ENCODE peak calls at places on chromosomes 1 and 21, in seven cellular contexts. P, Q, G, B, R, I and D are unnamed samples.
A peak's percentile ranks its signal among the peaks of the same experiment; 100 is the strongest.

GRCh38 chr1:86396503-86396900 is 379 bp upstream of the ODF2L start:
- DNase-seq in P (no peak), G (no peak), Q (no peak), R (no peak), B (no peak), I (no peak), D (no peak)

GRCh38 chr1:111730706-111731105 is 8.5 kb downstream of the INKA2 start:
- DNase-seq in R (no peak), B (no peak), P (no peak), Q (no peak), G (no peak), I (no peak), D (no peak)

GRCh38 chr1:197249324-197249723 is 18.7 kb upstream of the CRB1 start:
- DNase-seq in G (no peak), P (no peak), R (no peak), Q (no peak), B (no peak), I (no peak), D (no peak)

GRCh38 chr1:225004396-225004795 is 74.9 kb downstream of the DNAH14 start:
- DNase-seq in B (no peak), Q (no peak), P (no peak), G (peak; percentile 4), I (no peak), R (no peak), D (no peak)

GRCh38 chr1:47436979-47437517 is 796 bp upstream of the FOXD2 start:
- DNase-seq in I (no peak), G (peak; percentile 48), Q (no peak), R (no peak), P (no peak), B (peak; percentile 26), D (no peak)

GRCh38 chr1:21573971-21574458 is 64.8 kb downstream of the ALPL start:
- DNase-seq in P (peak; percentile 87), Q (peak; percentile 85), I (no peak), R (peak; percentile 46), G (peak; percentile 99), B (no peak), D (no peak)

GRCh38 chr1:46254668-46255067 is 7.1 kb downstream of the RAD54L start:
- DNase-seq in B (no peak), Q (no peak), G (no peak), R (no peak), P (no peak), I (no peak), D (no peak)

GRCh38 chr1:10287023-10287645 is 76.8 kb downstream of the KIF1B start:
- DNase-seq in Q (no peak), G (no peak), B (no peak), I (no peak), P (no peak), R (no peak), D (no peak)

GRCh38 chr1:203335503-203335902 is 15.4 kb downstream of the FMOD start:
- DNase-seq in Q (no peak), B (no peak), G (no peak), I (no peak), P (no peak), R (no peak), D (no peak)

GRCh38 chr1:54334996-54335395 is 71.2 kb downstream of the SSBP3 start:
- DNase-seq in I (no peak), G (no peak), R (no peak), B (no peak), Q (no peak), P (no peak), D (no peak)

GRCh38 chr1:111286912-111287311 is 3.7 kb upstream of the CHIA start:
- DNase-seq in P (no peak), I (no peak), B (no peak), Q (no peak), R (no peak), G (no peak), D (no peak)

GRCh38 chr1:219477861-219478260 is 135.0 kb downstream of the ZC3H11B start:
- DNase-seq in R (no peak), B (no peak), P (no peak), I (no peak), G (no peak), Q (no peak), D (no peak)

GRCh38 chr1:185926562-185926961 is 192.4 kb downstream of the HMCN1 start:
- DNase-seq in G (no peak), R (no peak), I (no peak), Q (no peak), P (no peak), B (no peak), D (no peak)

GRCh38 chr1:20978413-20978812 is 191.3 kb upstream of the HP1BP3 start:
- DNase-seq in R (no peak), G (no peak), B (no peak), I (no peak), P (no peak), Q (no peak), D (no peak)

GRCh38 chr21:42781150-42781980 is 98.0 kb downstream of the WDR4 start:
- DNase-seq in Q (no peak), I (no peak), G (peak; percentile 40), R (peak; percentile 36), B (no peak), P (peak; percentile 72), D (no peak)

GRCh38 chr1:54610048-54610447 is 13.3 kb downstream of the FAM151A start:
- DNase-seq in Q (no peak), P (no peak), I (no peak), R (no peak), B (no peak), G (no peak), D (no peak)

GRCh38 chr21:39456665-39457064 is 4.9 kb downstream of the SH3BGR start:
- DNase-seq in P (no peak), G (no peak), R (no peak), B (no peak), I (no peak), Q (no peak), D (no peak)

GRCh38 chr1:57131701-57132394 is 166.0 kb upstream of the C8B start:
- DNase-seq in G (no peak), R (no peak), B (no peak), P (no peak), Q (no peak), I (no peak), D (no peak)

GRCh38 chr1:31637915-31638673 is 6.6 kb downstream of the PEF1 start:
- DNase-seq in P (no peak), B (no peak), G (no peak), I (peak; percentile 13), Q (no peak), R (peak; percentile 49), D (no peak)
- TF ChIP-seq POLR2A in P (no peak), B (no peak), G (no peak), I (no peak), Q (no peak), R (no peak), D (no peak)

GRCh38 chr21:43808832-43809251 is 19.5 kb downstream of the RRP1 start:
- DNase-seq in B (no peak), G (no peak), P (no peak), R (no peak), Q (no peak), I (no peak), D (no peak)
- TF ChIP-seq POLR2A in B (no peak), G (no peak), P (no peak), R (no peak), Q (no peak), I (no peak), D (no peak)

GRCh38 chr1:28886731-28887417 is 27.5 kb upstream of the EPB41 start:
- DNase-seq in R (peak; percentile 93), Q (peak; percentile 87), B (peak; percentile 85), G (peak; percentile 80), P (peak; percentile 92), I (peak; percentile 32), D (peak; percentile 99)
- TF ChIP-seq POLR2A in R (peak; percentile 84), Q (no peak), B (no peak), G (no peak), P (no peak), I (peak; percentile 85), D (peak; percentile 57)

DNA sequence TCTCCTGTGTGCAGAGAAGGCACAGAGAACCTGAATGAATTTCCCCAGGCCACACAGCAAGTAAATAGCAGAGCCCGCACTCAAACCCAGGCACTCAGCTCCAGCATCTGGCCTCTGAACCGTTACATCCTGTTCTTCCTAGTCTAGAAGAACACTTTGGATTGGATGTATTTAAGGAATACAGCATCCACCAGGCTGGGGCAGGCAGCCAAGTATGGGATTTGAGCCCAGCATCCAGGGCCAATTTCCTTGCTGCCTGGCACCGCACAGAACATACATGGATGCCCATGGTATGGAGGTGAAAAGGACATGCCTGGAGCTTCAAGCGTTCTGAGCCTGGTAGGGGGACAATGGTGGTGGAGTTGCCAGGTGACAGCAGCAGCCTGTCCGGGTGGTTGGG is 9.7 kb downstream of the AJAP1 start:
- DNase-seq in B (no peak), Q (no peak), I (no peak), G (no peak), R (no peak), P (no peak), D (no peak)
- TF ChIP-seq POLR2A in B (no peak), Q (no peak), I (no peak), G (no peak), R (no peak), P (no peak), D (no peak)

GRCh38 chr1:61741682-61742619 is at the start of gene PATJ:
- DNase-seq in I (no peak), B (peak; percentile 51), P (peak; percentile 92), R (peak; percentile 88), G (peak; percentile 28), Q (peak; percentile 88), D (peak; percentile 71)
- TF ChIP-seq POLR2A in I (peak; percentile 68), B (no peak), P (no peak), R (peak; percentile 85), G (no peak), Q (no peak), D (peak; percentile 31)

GRCh38 chr1:2235300-2235998 is 7.3 kb downstream of the SKI start:
- DNase-seq in Q (no peak), G (no peak), R (no peak), I (no peak), P (no peak), B (no peak), D (no peak)
- TF ChIP-seq POLR2A in Q (no peak), G (no peak), R (no peak), I (no peak), P (no peak), B (no peak), D (no peak)

GRCh38 chr1:27634982-27635362 is at the start of gene FGR:
- DNase-seq in R (no peak), B (no peak), P (no peak), G (no peak), Q (no peak), I (no peak), D (no peak)
- TF ChIP-seq POLR2A in R (no peak), B (no peak), P (no peak), G (no peak), Q (no peak), I (no peak), D (no peak)